ENCODE peak calls at places on chromosomes 4 and X, in four cellular contexts. Y is HepG2, G is H1, Q is K562. K is an unnamed sample.

GRCh38 chr4:87848622-87849351 is 16.0 kb downstream of the MEPE start:
- DNase-seq in Q (peak; percentile 37), Y (peak; percentile 47), G (no peak), K (no peak)

GRCh38 chr4:145957307-145957706 is 18.7 kb upstream of the ZNF827 start:
- DNase-seq in G (no peak), Q (no peak), Y (no peak), K (no peak)

GRCh38 chrX:119427024-119427794 is 28.1 kb downstream of the SLC25A43 start:
- DNase-seq in Q (peak; percentile 54), Y (no peak), G (no peak), K (peak; percentile 28)

GRCh38 chr4:124940387-124940786 is 227.9 kb upstream of the ANKRD50 start:
- DNase-seq in Q (no peak), G (no peak), Y (no peak), K (no peak)

GRCh38 chr4:177204126-177204525 is 105.5 kb upstream of the NEIL3 start:
- DNase-seq in Y (no peak), G (no peak), Q (no peak), K (no peak)

GRCh38 chr4:8862800-8863758 is 8.6 kb downstream of the HMX1 start:
- DNase-seq in Y (no peak), Q (no peak), G (no peak), K (no peak)

GRCh38 chr4:747546-748170 is 42.0 kb downstream of the PCGF3 start:
- DNase-seq in G (no peak), Q (no peak), Y (no peak), K (no peak)

GRCh38 chrX:48948589-48948988 is 8.8 kb downstream of the OTUD5 start:
- DNase-seq in G (no peak), Y (no peak), Q (no peak), K (no peak)

GRCh38 chrX:13033193-13033592 is 11.2 kb downstream of the FAM9C start:
- DNase-seq in Y (no peak), Q (no peak), G (no peak), K (no peak)

GRCh38 chr4:94369046-94369445 is 26.4 kb upstream of the HPGDS start:
- DNase-seq in Q (no peak), Y (no peak), G (no peak), K (no peak)

GRCh38 chrX:83169683-83170082 is 338.4 kb upstream of the POU3F4 start:
- DNase-seq in Y (no peak), Q (no peak), G (no peak), K (no peak)

GRCh38 chrX:154373340-154374306 is 811 bp downstream of the FLNA start:
- DNase-seq in G (peak; percentile 73), Q (no peak), Y (peak; percentile 59), K (peak; percentile 5)

GRCh38 chr4:42519803-42520417 is 122.6 kb downstream of the SHISA3 start:
- DNase-seq in Y (peak; percentile 12), G (no peak), Q (peak; percentile 35), K (peak; percentile 19)

GRCh38 chr4:56656346-56656643 is 24.8 kb downstream of the HOPX start:
- DNase-seq in Y (no peak), G (no peak), Q (no peak), K (no peak)

GRCh38 chrX:47475476-47475875 is 7.5 kb downstream of the ZNF41 start:
- DNase-seq in Y (no peak), G (no peak), Q (no peak), K (no peak)

GRCh38 chrX:40262641-40263560 is 165.1 kb upstream of the BCOR start:
- DNase-seq in Q (no peak), Y (peak; percentile 8), G (no peak), K (no peak)

GRCh38 chr4:182126096-182126495 is 117.1 kb upstream of the TENM3 start:
- DNase-seq in G (no peak), Q (no peak), Y (no peak), K (no peak)

GRCh38 chr4:183362916-183363542 is 40.8 kb upstream of the CLDN24 start:
- DNase-seq in Y (peak; percentile 14), Q (no peak), G (no peak), K (no peak)

GRCh38 chr4:186621959-186622553 is 66.7 kb upstream of the MTNR1A start:
- DNase-seq in Y (no peak), Q (no peak), G (no peak), K (no peak)

GRCh38 chr4:10730590-10730989 is 46.0 kb upstream of the CLNK start:
- DNase-seq in Y (no peak), G (no peak), Q (no peak), K (peak; percentile 76)

GRCh38 chr4:107740381-107740780 is 20.3 kb upstream of the PAPSS1 start:
- DNase-seq in Y (no peak), G (no peak), Q (no peak), K (no peak)

GRCh38 chr4:145808848-145809512 is 129.0 kb downstream of the C4orf51 start:
- DNase-seq in G (no peak), Q (no peak), Y (no peak), K (no peak)

GRCh38 chr4:80026080-80026479 is 46.9 kb downstream of the ANTXR2 start:
- DNase-seq in G (no peak), Y (no peak), Q (no peak), K (no peak)

GRCh38 chr4:155392486-155393184 is 15.9 kb upstream of the MAP9 start:
- DNase-seq in G (no peak), Y (peak; percentile 7), Q (no peak), K (no peak)

GRCh38 chr4:159121371-159121770 is 18.5 kb downstream of the RAPGEF2 start:
- DNase-seq in Q (no peak), Y (no peak), G (no peak), K (no peak)

GRCh38 chr4:159117564-159117963 is 14.7 kb downstream of the RAPGEF2 start:
- DNase-seq in G (no peak), Y (peak; percentile 41), Q (no peak), K (no peak)

GRCh38 chr4:159117968-159118367 is 15.1 kb downstream of the RAPGEF2 start:
- DNase-seq in G (no peak), Y (no peak), Q (no peak), K (no peak)
- TF ChIP-seq GABPA in G (no peak), Y (no peak), Q (no peak), K (no peak)

GRCh38 chrX:38154818-38155217 is 65.9 kb downstream of the SRPX start:
- DNase-seq in Y (no peak), G (no peak), Q (no peak), K (no peak)

GRCh38 chrX:38156838-38157237 is 63.8 kb downstream of the SRPX start:
- DNase-seq in G (no peak), Y (no peak), Q (no peak), K (no peak)

GRCh38 chrX:38151426-38151825 is 69.2 kb downstream of the SRPX start:
- DNase-seq in Y (no peak), G (no peak), Q (no peak), K (no peak)

GRCh38 chrX:38150993-38151392 is 69.7 kb downstream of the SRPX start:
- DNase-seq in Q (no peak), Y (no peak), G (no peak), K (no peak)

GRCh38 chrX:38154340-38154739 is 66.3 kb downstream of the SRPX start:
- DNase-seq in Q (no peak), Y (peak; percentile 2), G (no peak), K (no peak)
- TF ChIP-seq SRF in Q (no peak), Y (no peak), G (no peak), K (no peak)

DNA sequence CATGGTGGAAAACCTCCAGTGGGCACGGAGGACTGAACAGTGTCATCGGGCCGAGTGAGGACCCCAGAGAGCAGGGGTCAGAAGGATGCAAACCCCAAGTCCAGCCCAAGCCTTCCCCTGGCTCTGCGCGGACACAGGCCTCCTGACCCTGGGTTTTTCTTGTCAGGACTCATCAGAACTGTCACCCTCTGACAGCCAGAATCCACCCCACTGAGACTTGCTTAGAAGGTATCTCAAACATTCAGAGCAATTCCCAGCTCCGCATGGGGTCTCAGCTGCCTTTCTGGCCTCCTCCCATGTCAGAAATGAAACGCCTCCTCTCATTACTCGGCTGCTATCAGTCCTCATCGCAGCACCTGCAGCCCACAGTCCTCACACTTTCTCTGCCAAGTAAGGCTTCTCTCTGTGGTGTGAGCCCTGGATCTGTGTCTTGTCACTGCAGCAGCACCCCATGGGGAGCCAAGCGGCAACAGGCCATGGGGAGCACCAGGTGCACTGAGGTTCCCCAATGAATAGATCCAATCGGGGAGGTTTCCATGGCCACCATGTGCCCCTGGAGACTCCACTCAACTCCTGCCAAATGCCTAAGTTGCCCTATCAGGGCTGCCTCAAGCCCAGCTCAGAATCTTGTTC is 97.8 kb downstream of the WFS1 start:
- DNase-seq in Y (no peak), Q (no peak), G (no peak), K (no peak)
- TF ChIP-seq GABPA in Y (no peak), Q (no peak), G (no peak), K (no peak)

GRCh38 chrX:118352566-118352965 is 6.7 kb downstream of the WDR44 start:
- DNase-seq in Q (no peak), Y (no peak), G (no peak), K (no peak)

GRCh38 chrX:118348186-118348810 is 2.4 kb downstream of the WDR44 start:
- DNase-seq in G (no peak), Y (no peak), Q (no peak), K (no peak)

GRCh38 chrX:118349188-118349587 is 3.3 kb downstream of the WDR44 start:
- DNase-seq in Y (no peak), Q (no peak), G (no peak), K (no peak)

GRCh38 chrX:118350715-118351114 is 4.8 kb downstream of the WDR44 start:
- DNase-seq in Q (no peak), G (no peak), Y (no peak), K (no peak)

DNA sequence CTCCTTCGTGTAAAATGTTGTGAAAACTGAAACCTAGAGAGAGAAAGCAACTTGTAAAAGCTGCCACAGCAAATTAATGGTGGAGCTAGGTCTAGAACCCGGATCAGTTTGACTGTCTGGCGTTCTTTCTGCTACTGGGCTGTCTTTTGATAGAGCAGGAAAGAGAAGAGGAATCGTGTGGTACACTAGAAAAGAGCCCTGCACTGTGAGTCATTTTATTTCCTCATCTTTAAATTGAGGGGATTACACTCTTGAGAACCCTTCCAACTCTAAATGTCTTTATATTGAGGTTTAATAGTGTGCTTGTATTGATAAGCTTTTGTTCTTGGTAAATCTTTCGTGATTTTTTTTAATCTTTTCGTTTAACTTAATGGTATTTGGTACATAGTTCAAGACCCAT is 4.3 kb downstream of the WDR44 start:
- DNase-seq in Q (no peak), G (no peak), Y (no peak), K (no peak)
- TF ChIP-seq SRF in Q (no peak), G (no peak), Y (no peak), K (no peak)

GRCh38 chr4:164396439-164396838 is 357.5 kb upstream of the SMIM31 start:
- DNase-seq in Y (no peak), Q (no peak), G (no peak), K (no peak)
- TF ChIP-seq GABPA in Y (no peak), Q (no peak), G (no peak), K (no peak)

GRCh38 chr4:110970642-110971041 is 347.8 kb upstream of the PITX2 start:
- DNase-seq in G (peak; percentile 49), Y (peak; percentile 49), Q (no peak), K (no peak)
- TF ChIP-seq SRF in G (no peak), Y (no peak), Q (no peak), K (no peak)